ENCODE peak calls at places on chromosomes 3 and 15, in seven cellular contexts. Y is activated CD4-positive, alpha-beta T cell treated with anti-CD3 and anti-CD28 coated beads, Interleukin-2, amount 50 U/mL, for 24 hours; V is NCI-H2081; Z is stimulated activated CD8-positive, alpha-beta memory T cell treated with anti-CD3 and anti-CD28 coated beads, Interleukin-15, amount 100 ng/mL, for 1 hour; A is B cell; J is AG09309; Q is activated T-helper 1 cell treated with Interleukin-2 at 50 U/mL for 16 hours. B is an unnamed sample.

GRCh38 chr3:60399861-60400845 is 851.1 kb downstream of the FHIT start:
- DNase-seq in Y (no peak), V (no peak), Z (no peak), A (no peak), J (no peak), Q (no peak), B (no peak)

GRCh38 chr15:22979699-22980188 is 424 bp downstream of the CYFIP1 start:
- DNase-seq in Y (no peak), V (no peak), Z (no peak), A (no peak), J (no peak), Q (no peak), B (no peak)

GRCh38 chr3:29555590-29555989 is 274.7 kb downstream of the RBMS3 start:
- DNase-seq in Y (no peak), V (no peak), Z (no peak), A (no peak), J (peak; percentile 7), Q (no peak), B (peak; percentile 8)

GRCh38 chr15:91941871-91942270 is 88.4 kb downstream of the SLCO3A1 start:
- DNase-seq in Y (no peak), V (no peak), Z (no peak), A (no peak), J (no peak), Q (no peak), B (no peak)

GRCh38 chr3:32113566-32113965 is 7.1 kb downstream of the GPD1L start:
- DNase-seq in Y (no peak), V (no peak), Z (no peak), A (no peak), J (no peak), Q (no peak), B (no peak)

GRCh38 chr15:67458449-67458848 is 62.5 kb upstream of the C15orf61 start:
- DNase-seq in Y (no peak), V (no peak), Z (no peak), A (no peak), J (no peak), Q (no peak), B (no peak)

GRCh38 chr3:104856743-104857142 is 510.0 kb upstream of the ALCAM start:
- DNase-seq in Y (no peak), V (no peak), Z (no peak), A (no peak), J (no peak), Q (no peak), B (no peak)

GRCh38 chr3:55893045-55893664 is 406.0 kb upstream of the WNT5A start:
- DNase-seq in Y (no peak), V (no peak), Z (no peak), A (no peak), J (no peak), Q (no peak), B (peak; percentile 52)

B was measured in non-pigmented ciliary epithelial cell.